ENCODE peak calls at places on chromosomes 11 and 22, in four cellular contexts. V is tibial nerve, A is HFF-Myc, I is right atrium auricular region. K is an unnamed sample.

GRCh38 chr11:60957188-60957587 is 5.2 kb upstream of the SLC15A3 start:
- DNase-seq in V (no peak), A (no peak), I (no peak), K (no peak)

GRCh38 chr22:40628354-40629042 is 8.0 kb downstream of the MRTFA start:
- DNase-seq in V (no peak), A (no peak), I (no peak), K (no peak)

GRCh38 chr11:94909371-94909820 is 64.0 kb downstream of the CWC15 start:
- DNase-seq in V (no peak), A (no peak), I (no peak), K (no peak)

GRCh38 chr11:120273432-120273831 is 33.5 kb downstream of the POU2F3 start:
- DNase-seq in V (no peak), A (no peak), I (no peak), K (no peak)

GRCh38 chr11:71566081-71566620 is 788 bp downstream of the KRTAP5-10 start:
- DNase-seq in V (no peak), A (no peak), I (no peak), K (no peak)

GRCh38 chr11:19711911-19712280 is 741 bp upstream of the NAV2 start:
- DNase-seq in V (no peak), A (no peak), I (peak), K (no peak)

GRCh38 chr11:60880635-60881282 is 13.4 kb downstream of the ZP1 start:
- DNase-seq in V (no peak), A (no peak), I (no peak), K (no peak)

GRCh38 chr22:29314537-29315285 is 786 bp downstream of the RASL10A start:
- DNase-seq in V (no peak), A (no peak), I (no peak), K (no peak)

GRCh38 chr22:38924197-38924952 is 33.0 kb upstream of the APOBEC3A start:
- DNase-seq in V (peak), A (peak), I (peak), K (no peak)

GRCh38 chr22:39908737-39909136 is 7.9 kb downstream of the GRAP2 start:
- DNase-seq in V (no peak), A (no peak), I (no peak), K (no peak)

GRCh38 chr11:7931168-7931567 is at the start of gene OR10A6:
- DNase-seq in V (no peak), A (no peak), I (no peak), K (no peak)

GRCh38 chr11:118305726-118306125 is 1.2 kb downstream of the CD3E start:
- DNase-seq in V (no peak), A (no peak), I (no peak), K (no peak)

GRCh38 chr11:66317322-66317765 is 500 bp upstream of the CD248 start:
- DNase-seq in V (peak), A (peak), I (no peak), K (no peak)

GRCh38 chr11:133980665-133981064 is 23.9 kb upstream of the IGSF9B start:
- DNase-seq in V (no peak), A (no peak), I (no peak), K (no peak)

DNA sequence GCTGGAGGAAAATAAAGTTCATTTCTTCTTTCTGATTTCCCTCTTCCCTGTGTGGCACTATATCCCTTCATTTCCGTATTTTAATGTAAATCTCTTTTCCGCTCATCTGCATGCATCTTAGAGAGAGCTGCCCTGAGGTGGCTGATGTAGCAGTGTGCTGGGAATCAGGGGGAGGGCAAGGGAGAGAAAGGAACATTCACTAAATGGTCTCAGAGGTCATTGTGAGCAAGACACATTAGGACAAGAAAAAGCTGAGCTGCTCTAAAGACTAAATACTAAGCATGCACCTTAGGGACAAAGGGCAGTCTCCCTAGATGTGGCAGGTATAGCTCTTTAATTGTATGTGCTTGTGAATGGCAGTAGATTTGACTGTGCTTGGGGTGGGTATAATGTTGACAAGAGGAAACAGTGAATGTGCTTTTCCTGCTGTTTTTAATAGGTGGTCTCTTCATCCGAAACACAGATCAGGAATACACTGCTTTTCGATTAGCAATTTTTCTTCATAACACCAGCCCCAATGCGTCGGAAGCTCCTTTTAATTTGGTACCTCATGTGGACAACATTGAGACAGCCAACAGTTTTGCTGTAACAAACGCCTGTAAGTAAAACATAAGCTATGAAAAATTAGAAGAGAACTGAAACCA is 2.1 kb downstream of the GRIA4 start:
- DNase-seq in V (no peak), A (no peak), I (no peak), K (no peak)
- H3K4me3 ChIP-seq in V (peak), A (no peak), I (no peak), K (no peak)

GRCh38 chr11:102279641-102280170 is 37.6 kb upstream of the BIRC3 start:
- DNase-seq in V (no peak), A (peak), I (no peak), K (no peak)
- TF ChIP-seq CTCF in V (no peak), A (peak), I (no peak), K (no peak)

GRCh38 chr22:20674998-20675397 is 98.9 kb upstream of the SERPIND1 start:
- DNase-seq in V (no peak), A (no peak), I (no peak), K (no peak)
- H3K4me3 ChIP-seq in V (no peak), A (no peak), I (no peak), K (no peak)

GRCh38 chr22:26170795-26171194 is 1.5 kb downstream of the SEZ6L start:
- DNase-seq in V (no peak), A (no peak), I (no peak), K (no peak)

GRCh38 chr22:26169312-26170111 is at the start of gene SEZ6L:
- DNase-seq in V (no peak), A (no peak), I (no peak), K (no peak)

GRCh38 chr22:26170112-26170492 is 840 bp downstream of the SEZ6L start:
- DNase-seq in V (no peak), A (no peak), I (no peak), K (no peak)

GRCh38 chr22:26174280-26174679 is 5.0 kb downstream of the SEZ6L start:
- DNase-seq in V (no peak), A (no peak), I (no peak), K (no peak)

GRCh38 chr22:26172389-26172990 is 3.2 kb downstream of the SEZ6L start:
- DNase-seq in V (no peak), A (no peak), I (no peak), K (no peak)
- TF ChIP-seq CTCF in V (peak), A (peak), I (peak), K (peak)

GRCh38 chr22:37426532-37427127 is 649 bp downstream of the ELFN2 start:
- DNase-seq in V (no peak), A (no peak), I (no peak), K (no peak)
- H3K4me3 ChIP-seq in V (no peak), A (peak), I (peak), K (no peak)

GRCh38 chr11:116890193-116890592 is 52.8 kb upstream of the APOA1 start:
- DNase-seq in V (no peak), A (no peak), I (no peak), K (no peak)
- TF ChIP-seq CTCF in V (no peak), A (no peak), I (no peak), K (no peak)

K was measured in GM12864.